ENCODE peak calls at places on chromosomes 7 and 10, in seven cellular contexts. Z is activated naive CD8-positive, alpha-beta T cell treated with anti-CD3 and anti-CD28 coated beads for 36 hours; A is stimulated activated CD4-positive, alpha-beta T cell treated with anti-CD3 and anti-CD28 coated beads, Interleukin-4, amount 100 ng/mL, for 1 hour; J is NCI-H2029; N is fibroblast of gingiva; X is HFFc6; V is right cardiac atrium. F is an unnamed sample.

GRCh38 chr7:7568553-7568952 is 1.9 kb downstream of the MIOS start:
- DNase-seq in Z (no peak), X (no peak), N (no peak), A (no peak), J (no peak), V (no peak), F (no peak)

GRCh38 chr7:4216016-4216415 is 466.1 kb upstream of the FOXK1 start:
- DNase-seq in J (no peak), N (peak), X (no peak), A (no peak), V (peak), Z (no peak), F (no peak)

GRCh38 chr10:70578371-70578947 is 24.1 kb downstream of the PRF1 start:
- DNase-seq in Z (peak), A (peak), N (no peak), J (peak), X (no peak), V (no peak), F (no peak)

GRCh38 chr7:80876894-80877414 is 41.9 kb downstream of the SEMA3C start:
- DNase-seq in J (no peak), N (no peak), V (no peak), Z (no peak), A (no peak), X (peak), F (no peak)

GRCh38 chr10:75765705-75766104 is 334.3 kb downstream of the LRMDA start:
- DNase-seq in A (no peak), V (no peak), Z (no peak), N (no peak), X (no peak), J (no peak), F (no peak)

GRCh38 chr10:99393036-99393435 is 37.4 kb downstream of the GOT1 start:
- DNase-seq in A (no peak), Z (no peak), X (no peak), N (no peak), V (no peak), J (no peak), F (peak)

GRCh38 chr7:151366141-151366871 is 24.7 kb downstream of the NUB1 start:
- DNase-seq in V (no peak), A (no peak), Z (no peak), J (no peak), X (no peak), N (no peak), F (no peak)

GRCh38 chr7:29039747-29040569 is 81.8 kb upstream of the TRIL start:
- DNase-seq in Z (no peak), V (no peak), N (no peak), X (no peak), A (no peak), J (no peak), F (no peak)

GRCh38 chr10:48399056-48399541 is 92.6 kb downstream of the MAPK8 start:
- DNase-seq in V (no peak), J (no peak), Z (no peak), N (no peak), A (no peak), X (no peak), F (no peak)

GRCh38 chr10:71984126-71984797 is 20.1 kb downstream of the CHST3 start:
- DNase-seq in N (no peak), X (no peak), J (no peak), Z (no peak), V (peak), A (no peak), F (no peak)

GRCh38 chr7:155637155-155637554 is 7.3 kb upstream of the RBM33 start:
- DNase-seq in Z (no peak), A (no peak), N (no peak), V (no peak), J (no peak), X (no peak), F (no peak)

GRCh38 chr7:16846611-16847165 is 35.1 kb downstream of the AGR3 start:
- DNase-seq in A (no peak), Z (no peak), V (no peak), X (no peak), N (no peak), J (peak), F (no peak)

F was measured in hepatic stellate cell.